ENCODE peak calls at places on chromosomes 11 and 22, in four cellular contexts. H, A, T and R are unnamed samples.
A peak's percentile ranks its signal among the peaks of the same experiment; 100 is the strongest.

GRCh38 chr22:20117656-20118571 is 888 bp upstream of the TRMT2A start:
- DNase-seq in A (no peak), H (peak; percentile 87), T (peak; percentile 21), R (peak; percentile 59)

GRCh38 chr11:1203505-1204271 is 19.2 kb upstream of the MUC5B start:
- DNase-seq in A (no peak), T (no peak), H (no peak), R (no peak)

GRCh38 chr22:19129871-19130270 is 1.2 kb upstream of the TSSK2 start:
- DNase-seq in T (no peak), H (no peak), A (no peak), R (no peak)

GRCh38 chr11:429931-430456 is 11.8 kb downstream of the ANO9 start:
- DNase-seq in T (no peak), A (no peak), H (no peak), R (no peak)

GRCh38 chr11:61744609-61745156 is 7.8 kb upstream of the MYRF start:
- DNase-seq in A (no peak), H (no peak), T (no peak), R (no peak)

GRCh38 chr11:68181719-68182451 is 31.2 kb downstream of the KMT5B start:
- DNase-seq in A (no peak), T (no peak), H (no peak), R (no peak)

GRCh38 chr11:72741429-72741833 is 10.8 kb downstream of the ARAP1 start:
- DNase-seq in T (peak; percentile 75), A (no peak), H (peak; percentile 78), R (no peak)

GRCh38 chr11:34278175-34278574 is 79.6 kb downstream of the ABTB2 start:
- DNase-seq in T (no peak), A (no peak), H (no peak), R (no peak)

GRCh38 chr22:24952837-24953293 is 349 bp downstream of the KIAA1671 start:
- DNase-seq in T (no peak), H (no peak), A (no peak), R (peak; percentile 30)

GRCh38 chr11:103228807-103229206 is 119.6 kb downstream of the DYNC2H1 start:
- DNase-seq in T (no peak), A (no peak), H (no peak), R (no peak)

DNA sequence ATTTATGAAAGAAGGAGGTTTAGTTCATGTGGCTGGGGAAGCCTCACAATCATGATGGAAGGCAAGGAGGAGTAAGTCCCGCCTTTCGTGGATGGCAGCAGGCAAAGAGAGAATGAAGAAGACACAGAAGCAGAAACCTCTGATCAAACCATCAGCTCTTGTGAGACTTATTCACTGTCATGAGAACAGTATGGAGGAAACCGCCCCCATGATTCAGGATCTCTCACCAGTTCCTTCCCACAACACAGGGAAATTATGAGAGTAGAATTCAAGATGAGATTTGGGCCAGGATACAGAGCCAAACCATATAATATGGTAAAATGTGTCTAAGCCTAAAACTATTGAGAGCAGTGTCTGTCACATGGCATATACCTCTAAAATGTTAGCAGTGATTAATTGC is 503.8 kb upstream of the CCDC179 start:
- DNase-seq in T (no peak), A (no peak), H (no peak), R (no peak)
- TF ChIP-seq SPI1 in T (no peak), A (no peak), H (no peak), R (no peak)

GRCh38 chr11:112524808-112525207 is 264.1 kb upstream of the PLET1 start:
- DNase-seq in T (no peak), A (no peak), H (no peak), R (no peak)

GRCh38 chr11:112526699-112527410 is 266.2 kb upstream of the PLET1 start:
- DNase-seq in A (no peak), H (no peak), T (no peak), R (no peak)

GRCh38 chr11:112525844-112526590 is 265.4 kb upstream of the PLET1 start:
- DNase-seq in A (no peak), T (no peak), H (no peak), R (no peak)

GRCh38 chr11:112523917-112524316 is 263.3 kb upstream of the PLET1 start:
- DNase-seq in H (no peak), A (no peak), T (no peak), R (no peak)

GRCh38 chr11:112525270-112525669 is 264.6 kb upstream of the PLET1 start:
- DNase-seq in T (peak; percentile 51), H (no peak), A (no peak), R (no peak)
- TF ChIP-seq POLR2AphosphoS5 in T (peak; percentile 19), H (no peak), A (no peak), R (no peak)

GRCh38 chr11:117723625-117724024 is 73.4 kb downstream of the DSCAML1 start:
- DNase-seq in A (no peak), T (no peak), H (no peak), R (no peak)
- TF ChIP-seq SPI1 in A (no peak), T (no peak), H (no peak), R (no peak)

DNA sequence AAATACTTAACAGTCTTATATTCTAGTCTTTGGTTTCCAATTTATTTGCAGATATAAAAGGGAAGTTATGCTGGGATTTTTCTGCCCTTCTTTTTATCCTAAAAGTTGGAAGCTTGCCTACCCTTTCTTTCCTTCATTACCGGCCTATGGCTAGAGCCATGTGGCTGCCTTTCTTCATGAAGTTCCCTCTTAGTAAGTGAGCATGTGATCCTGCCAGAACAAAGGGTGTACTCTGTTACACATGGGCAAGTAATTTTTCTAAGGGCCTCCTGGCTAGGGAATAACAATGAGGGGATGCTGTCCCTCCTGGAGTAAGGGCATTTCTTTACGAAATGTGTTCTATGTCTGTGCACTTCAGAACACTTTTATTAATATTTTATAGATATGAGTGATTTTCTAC is 252.1 kb upstream of the PITPNB start:
- DNase-seq in H (no peak), T (no peak), A (no peak), R (no peak)
- TF ChIP-seq POLR2AphosphoS5 in H (no peak), T (no peak), A (no peak), R (no peak)

GRCh38 chr11:74820763-74821162 is 72.1 kb downstream of the RNF169 start:
- DNase-seq in H (no peak), T (no peak), A (no peak), R (no peak)

GRCh38 chr11:74818283-74818946 is 69.8 kb downstream of the RNF169 start:
- DNase-seq in H (peak; percentile 44), A (no peak), T (no peak), R (no peak)

GRCh38 chr11:74819400-74819799 is 70.8 kb downstream of the RNF169 start:
- DNase-seq in T (no peak), A (no peak), H (no peak), R (no peak)

GRCh38 chr11:74824285-74824982 is 75.8 kb downstream of the RNF169 start:
- DNase-seq in T (no peak), A (no peak), H (no peak), R (no peak)

DNA sequence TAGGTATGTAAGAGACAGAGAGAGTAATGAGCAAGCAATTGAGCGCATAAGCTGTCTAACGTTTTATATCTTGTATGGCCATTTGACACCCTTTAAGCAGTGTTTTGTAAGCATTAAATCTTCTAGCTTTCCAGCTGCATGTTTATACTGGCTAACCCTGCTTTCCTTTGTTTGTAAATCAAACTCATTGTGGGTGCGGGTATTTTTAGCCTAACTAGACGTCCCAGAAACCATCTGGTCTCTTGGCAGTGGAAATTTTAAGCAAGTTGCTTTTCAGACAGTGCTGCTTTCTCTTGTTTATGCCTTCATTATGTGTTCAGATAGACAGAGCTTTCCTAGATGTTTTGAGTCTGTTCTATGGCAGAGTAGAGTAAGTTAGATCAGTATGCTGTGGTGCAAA is 73.5 kb downstream of the RNF169 start:
- DNase-seq in A (no peak), H (no peak), T (no peak), R (no peak)
- TF ChIP-seq SPI1 in A (no peak), H (no peak), T (no peak), R (no peak)

DNA sequence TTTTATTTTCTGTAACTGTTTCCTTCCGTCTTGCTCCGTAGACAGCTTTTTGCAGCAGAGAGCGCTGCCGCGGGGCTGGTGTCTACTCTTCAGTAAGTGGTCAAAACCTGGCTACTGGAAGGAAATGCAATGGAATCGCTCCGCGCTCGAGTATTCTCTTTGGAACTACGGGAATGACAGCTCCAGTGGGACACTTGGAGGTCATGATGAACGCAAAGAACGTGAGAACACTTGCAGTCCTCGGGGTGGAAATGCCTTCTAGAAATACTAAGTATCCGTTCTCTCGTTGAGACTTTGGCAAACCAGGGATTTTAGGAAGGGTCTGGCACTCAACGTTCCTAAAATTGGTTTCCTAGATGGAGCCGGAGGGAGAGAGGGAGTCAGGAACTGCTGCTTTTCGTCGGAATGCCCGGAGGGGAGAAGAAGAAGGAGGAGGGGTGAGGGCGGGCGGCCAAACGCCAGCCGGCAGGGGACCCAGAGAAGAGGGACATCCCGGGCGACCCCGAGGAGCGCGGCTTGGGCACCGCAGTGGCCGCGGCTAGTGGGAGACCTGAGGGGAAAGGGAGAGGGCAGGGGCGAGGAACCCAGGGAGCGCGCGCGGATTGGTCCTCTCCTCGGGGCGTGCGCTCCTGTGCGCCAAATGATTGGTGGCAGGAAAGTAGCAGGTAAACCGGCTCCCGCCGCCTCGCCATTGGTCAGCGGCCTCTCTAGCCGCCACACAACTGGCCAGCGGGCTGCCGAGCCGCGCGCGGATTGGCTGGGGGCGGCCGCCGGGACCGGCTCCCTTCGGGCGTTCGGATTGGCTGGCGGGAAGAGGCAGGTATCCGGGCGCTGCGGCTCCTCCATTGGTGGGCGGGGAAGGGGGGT is 505 bp upstream of the BMAL1 start:
- DNase-seq in H (peak; percentile 75), A (peak; percentile 85), T (peak; percentile 94), R (peak; percentile 96)
- TF ChIP-seq POLR2AphosphoS5 in H (no peak), A (peak; percentile 34), T (no peak), R (no peak)